ENCODE peak calls at places on chromosomes 12 and 14, in six cellular contexts. One of them, this sample, is unnamed.

GRCh38 chr12:108306014-108306501 is 33.1 kb downstream of the CMKLR1 start:
- DNase-seq in prostate gland: no peak
- DNase-seq in naive B cell: no peak
- DNase-seq in nephron progenitor cell: no peak
- DNase-seq in ELR: peak
- DNase-seq in COR-L47: no peak
- DNase-seq in this sample: no peak

GRCh38 chr12:113185180-113186032 is at the start of the genes DDX54 and RITA1:
- DNase-seq in prostate gland: peak
- DNase-seq in naive B cell: peak
- DNase-seq in nephron progenitor cell: peak
- DNase-seq in ELR: peak
- DNase-seq in COR-L47: peak
- DNase-seq in this sample: peak

GRCh38 chr12:105740337-105740736 is 398.4 kb downstream of the NUAK1 start:
- DNase-seq in prostate gland: no peak
- DNase-seq in naive B cell: no peak
- DNase-seq in nephron progenitor cell: no peak
- DNase-seq in ELR: no peak
- DNase-seq in COR-L47: no peak
- DNase-seq in this sample: no peak

GRCh38 chr12:104282109-104282508 is 21.4 kb upstream of the EID3 start:
- DNase-seq in prostate gland: no peak
- DNase-seq in naive B cell: no peak
- DNase-seq in nephron progenitor cell: no peak
- DNase-seq in ELR: no peak
- DNase-seq in COR-L47: no peak
- DNase-seq in this sample: no peak

GRCh38 chr12:69161835-69162234 is 77.5 kb upstream of the CPSF6 start:
- DNase-seq in prostate gland: no peak
- DNase-seq in naive B cell: no peak
- DNase-seq in nephron progenitor cell: no peak
- DNase-seq in ELR: peak
- DNase-seq in COR-L47: peak
- DNase-seq in this sample: peak

GRCh38 chr14:75702606-75703261 is 41.7 kb downstream of the TTLL5 start:
- DNase-seq in prostate gland: no peak
- DNase-seq in naive B cell: no peak
- DNase-seq in nephron progenitor cell: no peak
- DNase-seq in ELR: no peak
- DNase-seq in COR-L47: no peak
- DNase-seq in this sample: no peak

GRCh38 chr14:75254901-75255300 is 23.7 kb upstream of the FOS start:
- DNase-seq in prostate gland: peak
- DNase-seq in naive B cell: no peak
- DNase-seq in nephron progenitor cell: no peak
- DNase-seq in ELR: no peak
- DNase-seq in COR-L47: no peak
- DNase-seq in this sample: no peak

GRCh38 chr14:24329736-24330135 is 5.1 kb downstream of the ADCY4 start:
- DNase-seq in prostate gland: no peak
- DNase-seq in naive B cell: no peak
- DNase-seq in nephron progenitor cell: no peak
- DNase-seq in ELR: no peak
- DNase-seq in COR-L47: no peak
- DNase-seq in this sample: no peak

GRCh38 chr12:101459642-101460346 is 15.3 kb upstream of the SPIC start:
- DNase-seq in prostate gland: peak
- DNase-seq in naive B cell: no peak
- DNase-seq in nephron progenitor cell: no peak
- DNase-seq in ELR: peak
- DNase-seq in COR-L47: no peak
- DNase-seq in this sample: no peak

GRCh38 chr12:82671673-82672195 is 15.0 kb upstream of the TMTC2 start:
- DNase-seq in prostate gland: no peak
- DNase-seq in naive B cell: no peak
- DNase-seq in nephron progenitor cell: no peak
- DNase-seq in ELR: no peak
- DNase-seq in COR-L47: no peak
- DNase-seq in this sample: no peak

GRCh38 chr12:100733817-100734593 is 60.6 kb upstream of the ANO4 start:
- DNase-seq in prostate gland: no peak
- DNase-seq in naive B cell: no peak
- DNase-seq in nephron progenitor cell: no peak
- DNase-seq in ELR: peak
- DNase-seq in COR-L47: peak
- DNase-seq in this sample: peak

GRCh38 chr12:108729612-108730336 is 1.5 kb downstream of the CORO1C start:
- DNase-seq in prostate gland: no peak
- DNase-seq in naive B cell: no peak
- DNase-seq in nephron progenitor cell: no peak
- DNase-seq in ELR: peak
- DNase-seq in COR-L47: no peak
- DNase-seq in this sample: peak

GRCh38 chr12:48053883-48054282 is 49.6 kb upstream of the COL2A1 start:
- DNase-seq in prostate gland: no peak
- DNase-seq in naive B cell: no peak
- DNase-seq in nephron progenitor cell: no peak
- DNase-seq in ELR: no peak
- DNase-seq in COR-L47: no peak
- DNase-seq in this sample: no peak

GRCh38 chr12:53051058-53051880 is 1.4 kb downstream of the TNS2 start:
- DNase-seq in prostate gland: peak
- DNase-seq in naive B cell: no peak
- DNase-seq in nephron progenitor cell: peak
- DNase-seq in ELR: peak
- DNase-seq in COR-L47: peak
- DNase-seq in this sample: peak

GRCh38 chr14:67449096-67449495 is 37.1 kb upstream of the PLEK2 start:
- DNase-seq in prostate gland: no peak
- DNase-seq in naive B cell: no peak
- DNase-seq in nephron progenitor cell: no peak
- DNase-seq in ELR: no peak
- DNase-seq in COR-L47: no peak
- DNase-seq in this sample: no peak

GRCh38 chr12:127343941-127344340 is 923.0 kb upstream of the TMEM132C start:
- DNase-seq in prostate gland: no peak
- DNase-seq in naive B cell: no peak
- DNase-seq in nephron progenitor cell: no peak
- DNase-seq in ELR: peak
- DNase-seq in COR-L47: no peak
- DNase-seq in this sample: no peak

GRCh38 chr14:54787263-54787662 is 115.4 kb downstream of the GCH1 start:
- DNase-seq in prostate gland: no peak
- DNase-seq in naive B cell: no peak
- DNase-seq in nephron progenitor cell: no peak
- DNase-seq in ELR: no peak
- DNase-seq in COR-L47: no peak
- DNase-seq in this sample: no peak

GRCh38 chr12:85573635-85574214 is 262.5 kb downstream of the RASSF9 start:
- DNase-seq in prostate gland: no peak
- DNase-seq in naive B cell: no peak
- DNase-seq in nephron progenitor cell: no peak
- DNase-seq in ELR: no peak
- DNase-seq in COR-L47: no peak
- DNase-seq in this sample: no peak

GRCh38 chr14:70721542-70721941 is 79.8 kb downstream of the TTC9 start:
- DNase-seq in prostate gland: no peak
- DNase-seq in naive B cell: no peak
- DNase-seq in nephron progenitor cell: no peak
- DNase-seq in ELR: peak
- DNase-seq in COR-L47: no peak
- DNase-seq in this sample: no peak

GRCh38 chr14:85319998-85320397 is 209.9 kb upstream of the FLRT2 start:
- DNase-seq in prostate gland: no peak
- DNase-seq in naive B cell: no peak
- DNase-seq in nephron progenitor cell: no peak
- DNase-seq in ELR: peak
- DNase-seq in COR-L47: no peak
- DNase-seq in this sample: no peak

GRCh38 chr14:97931273-97931672 is 1134.1 kb downstream of the VRK1 start:
- DNase-seq in prostate gland: no peak
- DNase-seq in naive B cell: no peak
- DNase-seq in nephron progenitor cell: no peak
- DNase-seq in ELR: no peak
- DNase-seq in COR-L47: no peak
- DNase-seq in this sample: no peak

GRCh38 chr14:43042408-43042807 is 1435.7 kb downstream of the LRFN5 start:
- DNase-seq in prostate gland: no peak
- DNase-seq in naive B cell: no peak
- DNase-seq in nephron progenitor cell: no peak
- DNase-seq in ELR: no peak
- DNase-seq in COR-L47: no peak
- DNase-seq in this sample: peak

GRCh38 chr12:123398918-123399617 is 15.1 kb downstream of the KMT5A start:
- DNase-seq in prostate gland: no peak
- DNase-seq in naive B cell: no peak
- DNase-seq in nephron progenitor cell: no peak
- DNase-seq in ELR: no peak
- DNase-seq in COR-L47: no peak
- DNase-seq in this sample: no peak

GRCh38 chr14:77053046-77053841 is 24.7 kb upstream of the IRF2BPL start:
- DNase-seq in prostate gland: peak
- DNase-seq in naive B cell: peak
- DNase-seq in nephron progenitor cell: peak
- DNase-seq in ELR: peak
- DNase-seq in COR-L47: peak
- DNase-seq in this sample: no peak

GRCh38 chr14:73809386-73809785 is 42.2 kb upstream of the PTGR2 start:
- DNase-seq in prostate gland: no peak
- DNase-seq in naive B cell: no peak
- DNase-seq in nephron progenitor cell: no peak
- DNase-seq in ELR: no peak
- DNase-seq in COR-L47: no peak
- DNase-seq in this sample: peak

GRCh38 chr14:61483477-61483876 is 162.1 kb downstream of the PRKCH start:
- DNase-seq in prostate gland: no peak
- DNase-seq in naive B cell: no peak
- DNase-seq in nephron progenitor cell: no peak
- DNase-seq in ELR: no peak
- DNase-seq in COR-L47: no peak
- DNase-seq in this sample: no peak

GRCh38 chr12:52241205-52241842 is 8.3 kb downstream of the KRT7 start:
- DNase-seq in prostate gland: no peak
- DNase-seq in naive B cell: no peak
- DNase-seq in nephron progenitor cell: no peak
- DNase-seq in ELR: no peak
- DNase-seq in COR-L47: no peak
- DNase-seq in this sample: peak

GRCh38 chr12:102438823-102439205 is 41.5 kb downstream of the IGF1 start:
- DNase-seq in prostate gland: no peak
- DNase-seq in naive B cell: no peak
- DNase-seq in nephron progenitor cell: no peak
- DNase-seq in ELR: peak
- DNase-seq in COR-L47: no peak
- DNase-seq in this sample: no peak

GRCh38 chr12:77118696-77119095 is 53.3 kb upstream of the E2F7 start:
- DNase-seq in prostate gland: no peak
- DNase-seq in naive B cell: no peak
- DNase-seq in nephron progenitor cell: no peak
- DNase-seq in ELR: peak
- DNase-seq in COR-L47: no peak
- DNase-seq in this sample: no peak

GRCh38 chr12:61536525-61536924 is 723.7 kb upstream of the USP15 start:
- DNase-seq in prostate gland: no peak
- DNase-seq in naive B cell: no peak
- DNase-seq in nephron progenitor cell: no peak
- DNase-seq in ELR: no peak
- DNase-seq in COR-L47: no peak
- DNase-seq in this sample: no peak

GRCh38 chr14:53273671-53274072 is 120.5 kb upstream of the DDHD1 start:
- DNase-seq in prostate gland: no peak
- DNase-seq in naive B cell: no peak
- DNase-seq in nephron progenitor cell: no peak
- DNase-seq in ELR: peak
- DNase-seq in COR-L47: no peak
- DNase-seq in this sample: no peak

GRCh38 chr12:1840981-1841425 is 20.6 kb downstream of the LRTM2 start:
- DNase-seq in prostate gland: no peak
- DNase-seq in naive B cell: no peak
- DNase-seq in nephron progenitor cell: no peak
- DNase-seq in ELR: no peak
- DNase-seq in COR-L47: no peak
- DNase-seq in this sample: no peak

GRCh38 chr14:67464377-67464776 is 24.1 kb downstream of the TMEM229B start:
- DNase-seq in prostate gland: no peak
- DNase-seq in naive B cell: no peak
- DNase-seq in nephron progenitor cell: no peak
- DNase-seq in ELR: no peak
- DNase-seq in COR-L47: no peak
- DNase-seq in this sample: no peak

GRCh38 chr14:33612184-33612479 is 338.7 kb downstream of the EGLN3 start:
- DNase-seq in prostate gland: no peak
- DNase-seq in naive B cell: no peak
- DNase-seq in nephron progenitor cell: no peak
- DNase-seq in ELR: no peak
- DNase-seq in COR-L47: no peak
- DNase-seq in this sample: no peak

This sample was measured in NCI-H2171 treated with DMSO at 0.1 percent for 48 hours.